ENCODE peak calls at places on chromosomes 5 and 9, in seven cellular contexts. One of them, this sample, is unnamed.

GRCh38 chr5:132557425-132557805 is 638 bp downstream of the RAD50 start:
- DNase-seq in A549: peak
- DNase-seq in WTC11: peak
- DNase-seq in GM12878: peak
- DNase-seq in K562: peak
- DNase-seq in H1: no peak
- DNase-seq in SK-N-SH: peak
- DNase-seq in this sample: peak

GRCh38 chr9:17401858-17402257 is 177.0 kb upstream of the SH3GL2 start:
- DNase-seq in A549: no peak
- DNase-seq in WTC11: no peak
- DNase-seq in GM12878: no peak
- DNase-seq in K562: no peak
- DNase-seq in H1: no peak
- DNase-seq in SK-N-SH: no peak
- DNase-seq in this sample: peak

GRCh38 chr9:112532427-112532826 is 45.8 kb downstream of the KIAA1958 start:
- DNase-seq in A549: no peak
- DNase-seq in WTC11: no peak
- DNase-seq in GM12878: no peak
- DNase-seq in K562: no peak
- DNase-seq in H1: no peak
- DNase-seq in SK-N-SH: no peak
- DNase-seq in this sample: peak

GRCh38 chr9:136228107-136228875 is 17.3 kb downstream of the QSOX2 start:
- DNase-seq in A549: peak
- DNase-seq in WTC11: no peak
- DNase-seq in GM12878: no peak
- DNase-seq in K562: peak
- DNase-seq in H1: no peak
- DNase-seq in SK-N-SH: no peak
- DNase-seq in this sample: peak

GRCh38 chr9:113708821-113709713 is 167.0 kb upstream of the ZNF618 start:
- DNase-seq in A549: no peak
- DNase-seq in WTC11: no peak
- DNase-seq in GM12878: no peak
- DNase-seq in K562: no peak
- DNase-seq in H1: no peak
- DNase-seq in SK-N-SH: no peak
- DNase-seq in this sample: no peak

GRCh38 chr5:170941788-170942187 is 80.0 kb downstream of the RANBP17 start:
- DNase-seq in A549: no peak
- DNase-seq in WTC11: peak
- DNase-seq in GM12878: no peak
- DNase-seq in K562: no peak
- DNase-seq in H1: no peak
- DNase-seq in SK-N-SH: no peak
- DNase-seq in this sample: no peak

GRCh38 chr9:33414263-33414662 is 11.9 kb upstream of the AQP7 start:
- DNase-seq in A549: no peak
- DNase-seq in WTC11: no peak
- DNase-seq in GM12878: no peak
- DNase-seq in K562: no peak
- DNase-seq in H1: no peak
- DNase-seq in SK-N-SH: no peak
- DNase-seq in this sample: no peak

GRCh38 chr5:32916648-32917047 is 205.5 kb downstream of the NPR3 start:
- DNase-seq in A549: peak
- DNase-seq in WTC11: peak
- DNase-seq in GM12878: no peak
- DNase-seq in K562: peak
- DNase-seq in H1: peak
- DNase-seq in SK-N-SH: no peak
- DNase-seq in this sample: peak

GRCh38 chr5:152995214-152995725 is 495.2 kb upstream of the GRIA1 start:
- DNase-seq in A549: no peak
- DNase-seq in WTC11: no peak
- DNase-seq in GM12878: no peak
- DNase-seq in K562: no peak
- DNase-seq in H1: no peak
- DNase-seq in SK-N-SH: no peak
- DNase-seq in this sample: no peak

GRCh38 chr5:62306494-62307363 is 723 bp downstream of the KIF2A start:
- DNase-seq in A549: peak
- DNase-seq in WTC11: peak
- DNase-seq in GM12878: no peak
- DNase-seq in K562: peak
- DNase-seq in H1: no peak
- DNase-seq in SK-N-SH: peak
- DNase-seq in this sample: peak

GRCh38 chr5:153159611-153160010 is 330.9 kb upstream of the GRIA1 start:
- DNase-seq in A549: no peak
- DNase-seq in WTC11: no peak
- DNase-seq in GM12878: no peak
- DNase-seq in K562: no peak
- DNase-seq in H1: no peak
- DNase-seq in SK-N-SH: no peak
- DNase-seq in this sample: no peak

GRCh38 chr9:17031546-17031945 is 103.3 kb upstream of the CNTLN start:
- DNase-seq in A549: no peak
- DNase-seq in WTC11: no peak
- DNase-seq in GM12878: no peak
- DNase-seq in K562: no peak
- DNase-seq in H1: no peak
- DNase-seq in SK-N-SH: no peak
- DNase-seq in this sample: no peak

GRCh38 chr5:7321724-7322123 is 74.2 kb upstream of the ADCY2 start:
- DNase-seq in A549: no peak
- DNase-seq in WTC11: no peak
- DNase-seq in GM12878: no peak
- DNase-seq in K562: no peak
- DNase-seq in H1: no peak
- DNase-seq in SK-N-SH: no peak
- DNase-seq in this sample: no peak

GRCh38 chr5:142181547-142182191 is 73.1 kb downstream of the NDFIP1 start:
- DNase-seq in A549: no peak
- DNase-seq in WTC11: no peak
- DNase-seq in GM12878: no peak
- DNase-seq in K562: no peak
- DNase-seq in H1: no peak
- DNase-seq in SK-N-SH: no peak
- DNase-seq in this sample: no peak

GRCh38 chr5:159456722-159457462 is 126.6 kb upstream of the IL12B start:
- DNase-seq in A549: peak
- DNase-seq in WTC11: no peak
- DNase-seq in GM12878: peak
- DNase-seq in K562: no peak
- DNase-seq in H1: no peak
- DNase-seq in SK-N-SH: no peak
- DNase-seq in this sample: peak

GRCh38 chr5:178460598-178461425 is 129.4 kb downstream of the COL23A1 start:
- DNase-seq in A549: peak
- DNase-seq in WTC11: peak
- DNase-seq in GM12878: no peak
- DNase-seq in K562: peak
- DNase-seq in H1: peak
- DNase-seq in SK-N-SH: peak
- DNase-seq in this sample: peak

GRCh38 chr5:54608423-54609085 is 91.0 kb downstream of the SNX18 start:
- DNase-seq in A549: no peak
- DNase-seq in WTC11: no peak
- DNase-seq in GM12878: no peak
- DNase-seq in K562: no peak
- DNase-seq in H1: no peak
- DNase-seq in SK-N-SH: no peak
- DNase-seq in this sample: peak

GRCh38 chr9:122474561-122474960 is 3.2 kb downstream of the OR1J1 start:
- DNase-seq in A549: no peak
- DNase-seq in WTC11: no peak
- DNase-seq in GM12878: no peak
- DNase-seq in K562: peak
- DNase-seq in H1: no peak
- DNase-seq in SK-N-SH: no peak
- DNase-seq in this sample: peak

GRCh38 chr5:146103594-146103993 is 1.8 kb downstream of the PLAC8L1 start:
- DNase-seq in A549: no peak
- DNase-seq in WTC11: no peak
- DNase-seq in GM12878: no peak
- DNase-seq in K562: no peak
- DNase-seq in H1: no peak
- DNase-seq in SK-N-SH: no peak
- DNase-seq in this sample: no peak

GRCh38 chr5:179315356-179315890 is 29.8 kb downstream of the ADAMTS2 start:
- DNase-seq in A549: no peak
- DNase-seq in WTC11: peak
- DNase-seq in GM12878: no peak
- DNase-seq in K562: no peak
- DNase-seq in H1: no peak
- DNase-seq in SK-N-SH: no peak
- DNase-seq in this sample: no peak

GRCh38 chr5:56962286-56962685 is 10.4 kb upstream of the MIER3 start:
- DNase-seq in A549: no peak
- DNase-seq in WTC11: no peak
- DNase-seq in GM12878: no peak
- DNase-seq in K562: no peak
- DNase-seq in H1: no peak
- DNase-seq in SK-N-SH: peak
- DNase-seq in this sample: no peak

GRCh38 chr5:177443144-177443983 is 3.2 kb upstream of the PRR7 start:
- DNase-seq in A549: no peak
- DNase-seq in WTC11: no peak
- DNase-seq in GM12878: no peak
- DNase-seq in K562: no peak
- DNase-seq in H1: no peak
- DNase-seq in SK-N-SH: no peak
- DNase-seq in this sample: no peak

GRCh38 chr9:35569206-35569605 is 35.9 kb upstream of the TESK1 start:
- DNase-seq in A549: no peak
- DNase-seq in WTC11: no peak
- DNase-seq in GM12878: peak
- DNase-seq in K562: no peak
- DNase-seq in H1: no peak
- DNase-seq in SK-N-SH: no peak
- DNase-seq in this sample: no peak

GRCh38 chr9:69264526-69264925 is 60.5 kb upstream of the ENTREP1 start:
- DNase-seq in A549: no peak
- DNase-seq in WTC11: no peak
- DNase-seq in GM12878: no peak
- DNase-seq in K562: no peak
- DNase-seq in H1: no peak
- DNase-seq in SK-N-SH: no peak
- DNase-seq in this sample: no peak

GRCh38 chr5:150137168-150137957 is 18.3 kb downstream of the PDGFRB start:
- DNase-seq in A549: no peak
- DNase-seq in WTC11: peak
- DNase-seq in GM12878: no peak
- DNase-seq in K562: no peak
- DNase-seq in H1: no peak
- DNase-seq in SK-N-SH: no peak
- DNase-seq in this sample: peak

GRCh38 chr9:19641046-19641445 is 147.8 kb downstream of the SLC24A2 start:
- DNase-seq in A549: peak
- DNase-seq in WTC11: no peak
- DNase-seq in GM12878: no peak
- DNase-seq in K562: peak
- DNase-seq in H1: no peak
- DNase-seq in SK-N-SH: no peak
- DNase-seq in this sample: no peak
- TF ChIP-seq USF2 in A549: no peak
- TF ChIP-seq USF2 in WTC11: no peak
- TF ChIP-seq USF2 in GM12878: no peak
- TF ChIP-seq USF2 in K562: no peak
- TF ChIP-seq USF2 in H1: no peak
- TF ChIP-seq USF2 in SK-N-SH: no peak
- TF ChIP-seq USF2 in this sample: no peak

GRCh38 chr5:126354857-126355731 is 68.1 kb upstream of the GRAMD2B start:
- DNase-seq in A549: no peak
- DNase-seq in WTC11: no peak
- DNase-seq in GM12878: no peak
- DNase-seq in K562: no peak
- DNase-seq in H1: no peak
- DNase-seq in SK-N-SH: no peak
- DNase-seq in this sample: no peak
- TF ChIP-seq USF2 in A549: no peak
- TF ChIP-seq USF2 in WTC11: no peak
- TF ChIP-seq USF2 in GM12878: no peak
- TF ChIP-seq USF2 in K562: no peak
- TF ChIP-seq USF2 in H1: no peak
- TF ChIP-seq USF2 in SK-N-SH: no peak
- TF ChIP-seq USF2 in this sample: no peak

GRCh38 chr5:43038523-43038989 is 1.6 kb downstream of the ANXA2R start:
- DNase-seq in A549: no peak
- DNase-seq in WTC11: no peak
- DNase-seq in GM12878: no peak
- DNase-seq in K562: peak
- DNase-seq in H1: no peak
- DNase-seq in SK-N-SH: no peak
- DNase-seq in this sample: peak

GRCh38 chr5:43039115-43039467 is 1.0 kb downstream of the ANXA2R start:
- DNase-seq in A549: no peak
- DNase-seq in WTC11: no peak
- DNase-seq in GM12878: no peak
- DNase-seq in K562: no peak
- DNase-seq in H1: no peak
- DNase-seq in SK-N-SH: no peak
- DNase-seq in this sample: no peak

GRCh38 chr5:43036856-43037711 is 3.0 kb downstream of the ANXA2R start:
- DNase-seq in A549: no peak
- DNase-seq in WTC11: no peak
- DNase-seq in GM12878: no peak
- DNase-seq in K562: no peak
- DNase-seq in H1: no peak
- DNase-seq in SK-N-SH: no peak
- DNase-seq in this sample: peak

GRCh38 chr5:43036409-43036808 is 3.7 kb downstream of the ANXA2R start:
- DNase-seq in A549: no peak
- DNase-seq in WTC11: no peak
- DNase-seq in GM12878: no peak
- DNase-seq in K562: no peak
- DNase-seq in H1: no peak
- DNase-seq in SK-N-SH: no peak
- DNase-seq in this sample: no peak

GRCh38 chr5:43037929-43038510 is 2.1 kb downstream of the ANXA2R start:
- DNase-seq in A549: no peak
- DNase-seq in WTC11: no peak
- DNase-seq in GM12878: no peak
- DNase-seq in K562: peak
- DNase-seq in H1: no peak
- DNase-seq in SK-N-SH: no peak
- DNase-seq in this sample: peak
- TF ChIP-seq USF2 in A549: no peak
- TF ChIP-seq USF2 in WTC11: no peak
- TF ChIP-seq USF2 in GM12878: no peak
- TF ChIP-seq USF2 in K562: no peak
- TF ChIP-seq USF2 in H1: no peak
- TF ChIP-seq USF2 in SK-N-SH: no peak
- TF ChIP-seq USF2 in this sample: no peak

DNA sequence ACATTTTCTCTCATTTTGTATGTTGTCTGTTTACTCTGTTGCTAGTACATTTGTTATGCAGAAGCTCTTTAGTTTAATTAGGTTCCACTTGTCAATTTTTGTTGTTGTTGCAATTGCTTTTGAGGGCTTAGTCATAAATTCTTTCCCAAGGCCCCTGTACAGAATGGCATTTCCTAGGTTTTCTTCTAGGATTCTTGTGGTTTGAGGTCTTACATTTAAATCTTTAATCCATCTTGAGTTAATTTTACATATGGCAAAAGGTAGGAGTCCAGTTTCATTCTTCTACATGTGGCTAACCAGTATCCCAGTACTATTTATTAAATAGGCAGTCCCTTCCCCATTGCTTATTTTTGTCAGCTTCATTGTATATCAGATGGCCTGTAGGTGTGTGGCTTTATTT is 792.4 kb downstream of the PTPRD start:
- DNase-seq in A549: no peak
- DNase-seq in WTC11: no peak
- DNase-seq in GM12878: no peak
- DNase-seq in K562: no peak
- DNase-seq in H1: no peak
- DNase-seq in SK-N-SH: no peak
- DNase-seq in this sample: no peak
- TF ChIP-seq USF2 in A549: no peak
- TF ChIP-seq USF2 in WTC11: no peak
- TF ChIP-seq USF2 in GM12878: no peak
- TF ChIP-seq USF2 in K562: no peak
- TF ChIP-seq USF2 in H1: no peak
- TF ChIP-seq USF2 in SK-N-SH: no peak
- TF ChIP-seq USF2 in this sample: no peak

This sample was measured in IMR-90.